ENCODE peak calls at places on chromosomes 16 and 17, in four cellular contexts. One of them, this sample, is unnamed.

GRCh38 chr17:45046536-45047125 is 4.8 kb downstream of the DCAKD start:
- DNase-seq in AG04450: no peak
- DNase-seq in hepatocyte: no peak
- DNase-seq in uterus: no peak
- DNase-seq in this sample: peak

GRCh38 chr17:47879776-47880452 is 16.1 kb upstream of the SP2 start:
- DNase-seq in uterus: no peak
- DNase-seq in AG04450: no peak
- DNase-seq in hepatocyte: no peak
- DNase-seq in this sample: no peak

GRCh38 chr16:49465661-49466528 is 92.3 kb downstream of the C16orf78 start:
- DNase-seq in uterus: no peak
- DNase-seq in AG04450: no peak
- DNase-seq in hepatocyte: no peak
- DNase-seq in this sample: no peak

GRCh38 chr17:19403021-19403420 is 8.0 kb upstream of the RNF112 start:
- DNase-seq in AG04450: no peak
- DNase-seq in hepatocyte: no peak
- DNase-seq in uterus: no peak
- DNase-seq in this sample: no peak

GRCh38 chr16:47316686-47317085 is 144.2 kb downstream of the ITFG1 start:
- DNase-seq in uterus: no peak
- DNase-seq in AG04450: no peak
- DNase-seq in hepatocyte: no peak
- DNase-seq in this sample: no peak

GRCh38 chr17:77343031-77343866 is 202.5 kb downstream of the SEC14L1 start:
- DNase-seq in AG04450: no peak
- DNase-seq in uterus: peak
- DNase-seq in hepatocyte: no peak
- DNase-seq in this sample: no peak

GRCh38 chr17:7235693-7236665 is 1.7 kb upstream of the DVL2 start:
- DNase-seq in hepatocyte: peak
- DNase-seq in AG04450: no peak
- DNase-seq in uterus: no peak
- DNase-seq in this sample: no peak

GRCh38 chr16:88746511-88746910 is 38.5 kb downstream of the PIEZO1 start:
- DNase-seq in hepatocyte: no peak
- DNase-seq in AG04450: no peak
- DNase-seq in uterus: peak
- DNase-seq in this sample: no peak

DNA sequence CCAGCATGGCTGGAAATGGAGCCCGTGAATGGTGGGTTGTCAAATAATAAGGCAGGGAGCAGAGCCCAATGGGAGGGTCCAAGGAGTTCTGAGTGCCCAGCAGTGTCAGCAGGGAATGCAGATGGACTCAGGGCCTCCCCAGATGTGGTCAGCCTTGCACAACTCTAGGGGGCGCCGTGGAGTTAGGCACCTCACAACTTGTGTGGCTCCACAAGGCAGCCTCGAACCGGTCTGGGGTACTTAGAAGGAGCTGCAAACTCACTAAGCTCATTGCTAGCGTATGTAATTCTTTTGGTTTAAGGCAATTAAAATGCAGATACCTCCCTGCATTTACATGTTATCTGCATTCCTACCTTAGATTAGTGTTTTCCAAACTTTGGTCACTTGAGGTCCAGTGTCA is 18.1 kb downstream of the IRF8 start:
- DNase-seq in hepatocyte: no peak
- DNase-seq in uterus: no peak
- DNase-seq in AG04450: no peak
- DNase-seq in this sample: no peak
- TF ChIP-seq CTCF in hepatocyte: peak
- TF ChIP-seq CTCF in uterus: no peak
- TF ChIP-seq CTCF in AG04450: no peak
- TF ChIP-seq CTCF in this sample: peak

GRCh38 chr17:1907818-1908698 is 78.3 kb downstream of the RPA1 start:
- DNase-seq in hepatocyte: peak
- DNase-seq in uterus: no peak
- DNase-seq in AG04450: no peak
- DNase-seq in this sample: peak
- H3K4me3 ChIP-seq in hepatocyte: peak
- H3K4me3 ChIP-seq in uterus: no peak
- H3K4me3 ChIP-seq in AG04450: peak
- H3K4me3 ChIP-seq in this sample: no peak

GRCh38 chr17:38872671-38873385 is 3.0 kb downstream of the LASP1 start:
- DNase-seq in hepatocyte: peak
- DNase-seq in uterus: no peak
- DNase-seq in AG04450: no peak
- DNase-seq in this sample: no peak

GRCh38 chr17:38871992-38872605 is 2.2 kb downstream of the LASP1 start:
- DNase-seq in AG04450: no peak
- DNase-seq in uterus: no peak
- DNase-seq in hepatocyte: no peak
- DNase-seq in this sample: no peak

GRCh38 chr17:38870259-38871165 is 654 bp downstream of the LASP1 start:
- DNase-seq in AG04450: no peak
- DNase-seq in hepatocyte: peak
- DNase-seq in uterus: peak
- DNase-seq in this sample: peak

GRCh38 chr17:38869647-38870258 is at the start of gene LASP1:
- DNase-seq in uterus: peak
- DNase-seq in hepatocyte: peak
- DNase-seq in AG04450: no peak
- DNase-seq in this sample: peak

DNA sequence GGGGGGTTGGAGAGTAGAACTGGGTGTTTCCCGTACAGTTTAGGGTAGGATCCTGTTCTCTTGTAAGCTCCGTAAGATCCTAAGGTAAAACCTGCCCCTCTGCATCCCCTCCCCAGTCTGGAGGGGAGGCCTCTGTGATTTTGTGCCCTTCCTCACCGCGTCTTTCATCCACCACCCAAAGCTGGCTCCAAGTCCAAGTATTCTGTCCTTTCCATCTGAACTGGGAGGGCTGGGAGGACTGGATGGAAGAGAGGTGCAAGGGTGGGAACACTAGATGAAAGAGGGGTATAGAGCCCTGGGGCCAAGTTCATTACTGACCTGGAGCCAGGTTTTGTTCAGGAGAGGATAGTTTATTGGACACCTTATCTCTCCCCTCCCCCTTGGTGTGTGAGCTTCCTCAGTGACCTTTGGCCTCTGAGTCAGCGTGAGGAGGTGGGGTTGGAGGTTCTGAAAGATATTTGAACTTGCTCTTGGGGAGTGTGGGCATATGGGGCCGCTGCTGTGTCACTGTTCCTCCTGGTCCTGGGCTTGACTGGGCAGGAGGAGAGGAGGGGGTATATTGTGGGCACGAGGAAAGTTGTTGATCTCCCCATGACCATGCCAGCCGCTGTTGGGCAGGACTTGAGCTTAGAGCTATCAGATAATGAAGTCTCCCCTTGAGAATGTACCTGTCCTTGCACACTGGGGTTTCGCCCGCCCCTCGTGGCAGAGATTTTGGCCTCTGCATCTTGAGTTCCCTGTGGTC is 1.6 kb downstream of the LASP1 start:
- DNase-seq in hepatocyte: peak
- DNase-seq in uterus: peak
- DNase-seq in AG04450: no peak
- DNase-seq in this sample: peak
- TF ChIP-seq CTCF in hepatocyte: peak
- TF ChIP-seq CTCF in uterus: no peak
- TF ChIP-seq CTCF in AG04450: no peak
- TF ChIP-seq CTCF in this sample: no peak

DNA sequence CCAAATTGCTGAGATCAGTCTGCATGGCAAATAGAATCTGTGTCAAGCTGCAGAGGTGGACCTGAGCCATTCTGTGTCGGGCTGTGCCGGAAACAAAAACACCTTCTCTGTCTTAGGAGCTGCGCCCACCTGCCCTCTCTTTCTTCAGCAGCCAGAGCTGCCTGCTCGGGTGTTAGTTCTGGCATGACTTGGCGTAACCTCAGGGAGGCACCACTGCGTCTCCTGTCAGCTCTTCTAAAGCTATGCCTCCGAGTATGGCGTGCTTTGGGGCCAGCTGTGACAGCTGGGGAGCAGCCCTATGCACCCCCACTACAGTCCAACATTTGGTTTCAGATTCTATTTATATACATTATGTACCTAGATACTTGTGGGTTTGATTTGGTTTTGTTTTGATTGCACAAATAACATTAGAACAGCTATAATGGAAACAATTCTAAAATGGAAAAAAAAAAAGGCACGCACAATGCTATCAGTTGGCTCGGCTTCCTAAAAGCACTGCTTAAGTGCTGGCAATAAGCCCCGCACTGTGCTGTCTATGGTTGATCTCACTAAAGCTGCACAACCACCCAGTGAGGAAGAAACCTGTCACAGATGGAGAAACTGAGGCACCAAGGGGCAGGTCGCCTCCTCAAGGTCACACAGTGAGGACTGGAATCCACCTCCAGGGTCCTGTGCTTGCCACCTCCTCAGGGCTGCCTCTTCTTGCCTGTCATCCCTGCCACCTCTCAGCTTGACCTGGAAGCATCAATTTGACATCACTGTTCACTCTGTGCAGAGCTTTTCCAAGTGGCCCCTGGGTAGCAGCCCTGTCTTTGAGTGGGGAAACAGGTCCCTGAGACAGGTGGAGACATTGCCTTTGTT is 18.7 kb upstream of the ADGRG1 start:
- DNase-seq in hepatocyte: no peak
- DNase-seq in uterus: no peak
- DNase-seq in AG04450: no peak
- DNase-seq in this sample: peak
- H3K4me3 ChIP-seq in hepatocyte: no peak
- H3K4me3 ChIP-seq in uterus: no peak
- H3K4me3 ChIP-seq in AG04450: no peak
- H3K4me3 ChIP-seq in this sample: peak

GRCh38 chr17:57859601-57860413 is 10.0 kb upstream of the MRPS23 start:
- DNase-seq in hepatocyte: no peak
- DNase-seq in uterus: no peak
- DNase-seq in AG04450: no peak
- DNase-seq in this sample: no peak
- TF ChIP-seq CTCF in hepatocyte: no peak
- TF ChIP-seq CTCF in uterus: no peak
- TF ChIP-seq CTCF in AG04450: no peak
- TF ChIP-seq CTCF in this sample: no peak

DNA sequence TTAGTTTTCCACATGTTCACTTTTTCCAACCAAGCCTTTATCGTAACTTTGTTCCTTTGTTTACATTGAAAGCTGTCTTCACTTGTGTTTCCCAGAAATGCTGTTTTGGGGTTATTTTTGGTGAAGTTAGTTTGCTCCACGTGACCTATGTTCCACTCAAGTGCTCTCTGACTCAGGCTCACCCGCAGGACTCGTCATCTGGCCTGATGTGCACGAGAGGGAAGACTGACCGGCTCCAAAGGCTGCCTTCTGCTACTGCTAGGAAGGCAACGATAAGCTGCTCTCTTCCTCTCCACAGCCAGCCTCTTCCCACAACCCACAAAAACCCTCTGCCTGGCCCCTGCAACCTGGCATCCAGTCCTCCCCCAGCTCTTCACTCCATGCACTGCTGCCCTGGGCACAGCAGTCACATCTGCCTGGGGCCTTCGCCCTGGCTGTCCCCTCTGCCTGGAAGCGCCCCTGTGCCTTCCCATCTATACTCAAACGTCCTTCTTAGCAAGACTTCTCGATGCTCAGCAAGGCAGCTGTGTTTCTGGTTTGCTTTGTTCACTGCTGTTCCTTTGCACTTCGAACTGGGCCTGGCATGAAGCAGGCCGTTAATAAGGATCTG is 28.0 kb downstream of the ZCCHC14 start:
- DNase-seq in uterus: peak
- DNase-seq in hepatocyte: peak
- DNase-seq in AG04450: peak
- DNase-seq in this sample: peak
- H3K4me3 ChIP-seq in uterus: peak
- H3K4me3 ChIP-seq in hepatocyte: no peak
- H3K4me3 ChIP-seq in AG04450: peak
- H3K4me3 ChIP-seq in this sample: no peak

GRCh38 chr17:58572846-58573245 is 58.4 kb upstream of the MTMR4 start:
- DNase-seq in hepatocyte: no peak
- DNase-seq in AG04450: no peak
- DNase-seq in uterus: no peak
- DNase-seq in this sample: peak
- TF ChIP-seq CTCF in hepatocyte: no peak
- TF ChIP-seq CTCF in AG04450: no peak
- TF ChIP-seq CTCF in uterus: no peak
- TF ChIP-seq CTCF in this sample: no peak